ENCODE peak calls at places on chromosomes 3 and 15, in six cellular contexts. One of them, this sample, is unnamed.

GRCh38 chr15:74618841-74619596 is 3.4 kb downstream of the CLK3 start:
- DNase-seq in AG04450: no peak
- DNase-seq in tibial nerve: no peak
- DNase-seq in cardiac muscle cell: no peak
- DNase-seq in HFF-Myc: no peak
- DNase-seq in cardiac fibroblast: no peak
- DNase-seq in this sample: no peak

GRCh38 chr3:48555949-48556795 is 431 bp downstream of the PFKFB4 start:
- DNase-seq in cardiac fibroblast: no peak
- DNase-seq in cardiac muscle cell: no peak
- DNase-seq in HFF-Myc: no peak
- DNase-seq in tibial nerve: no peak
- DNase-seq in AG04450: no peak
- DNase-seq in this sample: no peak

GRCh38 chr3:189967254-189967865 is 153.3 kb downstream of the P3H2 start:
- DNase-seq in AG04450: peak
- DNase-seq in cardiac fibroblast: peak
- DNase-seq in HFF-Myc: no peak
- DNase-seq in tibial nerve: no peak
- DNase-seq in cardiac muscle cell: peak
- DNase-seq in this sample: no peak

GRCh38 chr15:46892621-46893160 is 824.6 kb upstream of the SEMA6D start:
- DNase-seq in cardiac fibroblast: no peak
- DNase-seq in AG04450: no peak
- DNase-seq in cardiac muscle cell: no peak
- DNase-seq in tibial nerve: no peak
- DNase-seq in HFF-Myc: no peak
- DNase-seq in this sample: no peak

GRCh38 chr15:39300451-39301153 is 280.3 kb upstream of the THBS1 start:
- DNase-seq in tibial nerve: no peak
- DNase-seq in cardiac fibroblast: peak
- DNase-seq in HFF-Myc: no peak
- DNase-seq in AG04450: no peak
- DNase-seq in cardiac muscle cell: no peak
- DNase-seq in this sample: no peak

GRCh38 chr3:141392416-141392815 is 24.1 kb downstream of the ZBTB38 start:
- DNase-seq in cardiac muscle cell: no peak
- DNase-seq in AG04450: no peak
- DNase-seq in HFF-Myc: no peak
- DNase-seq in tibial nerve: no peak
- DNase-seq in cardiac fibroblast: no peak
- DNase-seq in this sample: no peak

GRCh38 chr3:42980909-42981308 is 1.8 kb downstream of the GASK1A start:
- DNase-seq in cardiac muscle cell: no peak
- DNase-seq in cardiac fibroblast: no peak
- DNase-seq in tibial nerve: no peak
- DNase-seq in HFF-Myc: no peak
- DNase-seq in AG04450: no peak
- DNase-seq in this sample: no peak

GRCh38 chr3:29281265-29282228 is 676 bp downstream of the RBMS3 start:
- DNase-seq in AG04450: no peak
- DNase-seq in cardiac muscle cell: peak
- DNase-seq in HFF-Myc: no peak
- DNase-seq in cardiac fibroblast: peak
- DNase-seq in tibial nerve: no peak
- DNase-seq in this sample: no peak

GRCh38 chr3:141849056-141849814 is 27.2 kb upstream of the ATP1B3 start:
- DNase-seq in AG04450: no peak
- DNase-seq in cardiac fibroblast: no peak
- DNase-seq in cardiac muscle cell: peak
- DNase-seq in tibial nerve: no peak
- DNase-seq in HFF-Myc: no peak
- DNase-seq in this sample: no peak

GRCh38 chr3:30282052-30282708 is 324.2 kb upstream of the TGFBR2 start:
- DNase-seq in cardiac muscle cell: no peak
- DNase-seq in AG04450: peak
- DNase-seq in tibial nerve: no peak
- DNase-seq in HFF-Myc: peak
- DNase-seq in cardiac fibroblast: peak
- DNase-seq in this sample: peak

GRCh38 chr3:175743733-175744400 is 884.7 kb downstream of the NAALADL2 start:
- DNase-seq in cardiac muscle cell: no peak
- DNase-seq in HFF-Myc: peak
- DNase-seq in tibial nerve: no peak
- DNase-seq in AG04450: peak
- DNase-seq in cardiac fibroblast: peak
- DNase-seq in this sample: peak

GRCh38 chr3:54042259-54042823 is 80.0 kb upstream of the CACNA2D3 start:
- DNase-seq in tibial nerve: no peak
- DNase-seq in HFF-Myc: no peak
- DNase-seq in cardiac muscle cell: no peak
- DNase-seq in cardiac fibroblast: no peak
- DNase-seq in AG04450: no peak
- DNase-seq in this sample: no peak

GRCh38 chr3:172201990-172202318 is 162.6 kb downstream of the FNDC3B start:
- DNase-seq in AG04450: peak
- DNase-seq in tibial nerve: no peak
- DNase-seq in cardiac fibroblast: peak
- DNase-seq in HFF-Myc: no peak
- DNase-seq in cardiac muscle cell: no peak
- DNase-seq in this sample: peak

GRCh38 chr3:17605934-17606333 is 136.5 kb downstream of the TBC1D5 start:
- DNase-seq in tibial nerve: no peak
- DNase-seq in cardiac muscle cell: no peak
- DNase-seq in cardiac fibroblast: no peak
- DNase-seq in HFF-Myc: no peak
- DNase-seq in AG04450: no peak
- DNase-seq in this sample: no peak

GRCh38 chr15:34327906-34328305 is 9.7 kb downstream of the SLC12A6 start:
- DNase-seq in HFF-Myc: no peak
- DNase-seq in cardiac fibroblast: no peak
- DNase-seq in tibial nerve: no peak
- DNase-seq in AG04450: no peak
- DNase-seq in cardiac muscle cell: no peak
- DNase-seq in this sample: no peak

GRCh38 chr3:52471371-52472238 is 16.2 kb downstream of the NISCH start:
- DNase-seq in HFF-Myc: no peak
- DNase-seq in cardiac fibroblast: peak
- DNase-seq in AG04450: no peak
- DNase-seq in tibial nerve: peak
- DNase-seq in cardiac muscle cell: peak
- DNase-seq in this sample: no peak

GRCh38 chr3:66110840-66111239 is 72.1 kb upstream of the MAGI1 start:
- DNase-seq in HFF-Myc: no peak
- DNase-seq in tibial nerve: no peak
- DNase-seq in cardiac fibroblast: peak
- DNase-seq in cardiac muscle cell: no peak
- DNase-seq in AG04450: no peak
- DNase-seq in this sample: no peak

GRCh38 chr3:185739264-185739701 is 85.6 kb downstream of the IGF2BP2 start:
- DNase-seq in AG04450: no peak
- DNase-seq in cardiac muscle cell: no peak
- DNase-seq in cardiac fibroblast: no peak
- DNase-seq in HFF-Myc: no peak
- DNase-seq in tibial nerve: no peak
- DNase-seq in this sample: no peak

GRCh38 chr3:110378481-110378880 is 693.1 kb upstream of the NECTIN3 start:
- DNase-seq in tibial nerve: no peak
- DNase-seq in HFF-Myc: no peak
- DNase-seq in AG04450: no peak
- DNase-seq in cardiac muscle cell: no peak
- DNase-seq in cardiac fibroblast: peak
- DNase-seq in this sample: no peak

DNA sequence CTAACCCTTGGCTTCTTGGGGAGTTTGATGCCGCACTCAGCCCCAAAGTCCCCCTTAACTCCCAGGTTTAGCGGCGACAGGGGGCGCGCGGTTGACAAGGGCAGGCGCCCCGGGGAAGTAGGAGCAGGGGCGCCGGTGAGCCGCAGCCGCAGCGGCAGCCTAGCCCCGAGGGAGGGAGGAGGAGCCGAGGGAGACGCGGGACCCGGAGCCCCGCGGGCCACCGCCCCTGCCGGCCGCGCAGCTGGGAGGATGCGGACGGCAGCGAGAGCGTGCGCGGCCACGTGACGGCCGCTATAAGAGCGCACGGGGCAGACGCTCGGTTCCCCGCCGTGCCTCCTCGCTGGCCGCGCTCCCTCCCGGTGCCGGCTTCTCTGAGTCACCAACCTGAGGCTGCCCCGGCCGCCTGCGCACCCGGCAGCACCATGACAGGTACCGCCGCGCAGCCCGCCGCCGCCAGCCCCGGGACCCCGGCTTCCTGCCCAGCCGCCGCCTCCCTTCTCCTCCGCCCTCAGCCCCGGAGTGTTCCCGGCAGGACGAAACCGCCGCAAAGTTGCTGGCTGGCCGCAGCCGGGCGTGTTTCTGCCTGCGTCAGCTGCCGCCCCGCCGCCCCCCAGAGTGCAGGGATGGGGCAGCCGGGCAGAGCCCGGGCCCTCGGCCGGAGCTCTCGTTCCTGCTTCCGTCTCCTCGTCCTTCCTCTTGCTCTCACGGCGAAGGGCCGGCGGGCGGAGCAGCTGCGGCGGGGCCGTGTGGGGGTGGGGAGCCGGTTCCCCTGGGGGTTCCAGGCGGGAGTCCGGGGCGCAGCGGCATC is at the start of gene GYG1:
- DNase-seq in HFF-Myc: no peak
- DNase-seq in cardiac fibroblast: peak
- DNase-seq in AG04450: peak
- DNase-seq in tibial nerve: peak
- DNase-seq in cardiac muscle cell: peak
- DNase-seq in this sample: no peak
- TF ChIP-seq CTCF in HFF-Myc: peak
- TF ChIP-seq CTCF in cardiac fibroblast: peak
- TF ChIP-seq CTCF in AG04450: peak
- TF ChIP-seq CTCF in tibial nerve: no peak
- TF ChIP-seq CTCF in cardiac muscle cell: peak
- TF ChIP-seq CTCF in this sample: peak

GRCh38 chr3:27943106-27943505 is 221.0 kb upstream of the EOMES start:
- DNase-seq in HFF-Myc: no peak
- DNase-seq in cardiac muscle cell: peak
- DNase-seq in tibial nerve: no peak
- DNase-seq in cardiac fibroblast: peak
- DNase-seq in AG04450: no peak
- DNase-seq in this sample: no peak
- TF ChIP-seq CTCF in HFF-Myc: no peak
- TF ChIP-seq CTCF in cardiac muscle cell: peak
- TF ChIP-seq CTCF in tibial nerve: no peak
- TF ChIP-seq CTCF in cardiac fibroblast: peak
- TF ChIP-seq CTCF in AG04450: peak
- TF ChIP-seq CTCF in this sample: peak

GRCh38 chr15:94526071-94526689 is 294.8 kb downstream of the MCTP2 start:
- DNase-seq in HFF-Myc: no peak
- DNase-seq in tibial nerve: no peak
- DNase-seq in cardiac muscle cell: peak
- DNase-seq in cardiac fibroblast: no peak
- DNase-seq in AG04450: no peak
- DNase-seq in this sample: no peak
- TF ChIP-seq CTCF in HFF-Myc: no peak
- TF ChIP-seq CTCF in tibial nerve: peak
- TF ChIP-seq CTCF in cardiac muscle cell: no peak
- TF ChIP-seq CTCF in cardiac fibroblast: peak
- TF ChIP-seq CTCF in AG04450: peak
- TF ChIP-seq CTCF in this sample: no peak

GRCh38 chr3:33796137-33796536 is 2.3 kb upstream of the PDCD6IP start:
- DNase-seq in cardiac fibroblast: no peak
- DNase-seq in tibial nerve: no peak
- DNase-seq in HFF-Myc: no peak
- DNase-seq in AG04450: no peak
- DNase-seq in cardiac muscle cell: no peak
- DNase-seq in this sample: no peak

GRCh38 chr3:33799202-33799551 is 747 bp downstream of the PDCD6IP start:
- DNase-seq in tibial nerve: no peak
- DNase-seq in HFF-Myc: no peak
- DNase-seq in AG04450: no peak
- DNase-seq in cardiac fibroblast: no peak
- DNase-seq in cardiac muscle cell: no peak
- DNase-seq in this sample: no peak

GRCh38 chr3:33803252-33803651 is 4.8 kb downstream of the PDCD6IP start:
- DNase-seq in AG04450: no peak
- DNase-seq in HFF-Myc: no peak
- DNase-seq in tibial nerve: no peak
- DNase-seq in cardiac muscle cell: no peak
- DNase-seq in cardiac fibroblast: no peak
- DNase-seq in this sample: no peak

GRCh38 chr3:33798113-33798417 is 365 bp upstream of the PDCD6IP start:
- DNase-seq in AG04450: no peak
- DNase-seq in tibial nerve: no peak
- DNase-seq in cardiac fibroblast: no peak
- DNase-seq in cardiac muscle cell: no peak
- DNase-seq in HFF-Myc: no peak
- DNase-seq in this sample: no peak

DNA sequence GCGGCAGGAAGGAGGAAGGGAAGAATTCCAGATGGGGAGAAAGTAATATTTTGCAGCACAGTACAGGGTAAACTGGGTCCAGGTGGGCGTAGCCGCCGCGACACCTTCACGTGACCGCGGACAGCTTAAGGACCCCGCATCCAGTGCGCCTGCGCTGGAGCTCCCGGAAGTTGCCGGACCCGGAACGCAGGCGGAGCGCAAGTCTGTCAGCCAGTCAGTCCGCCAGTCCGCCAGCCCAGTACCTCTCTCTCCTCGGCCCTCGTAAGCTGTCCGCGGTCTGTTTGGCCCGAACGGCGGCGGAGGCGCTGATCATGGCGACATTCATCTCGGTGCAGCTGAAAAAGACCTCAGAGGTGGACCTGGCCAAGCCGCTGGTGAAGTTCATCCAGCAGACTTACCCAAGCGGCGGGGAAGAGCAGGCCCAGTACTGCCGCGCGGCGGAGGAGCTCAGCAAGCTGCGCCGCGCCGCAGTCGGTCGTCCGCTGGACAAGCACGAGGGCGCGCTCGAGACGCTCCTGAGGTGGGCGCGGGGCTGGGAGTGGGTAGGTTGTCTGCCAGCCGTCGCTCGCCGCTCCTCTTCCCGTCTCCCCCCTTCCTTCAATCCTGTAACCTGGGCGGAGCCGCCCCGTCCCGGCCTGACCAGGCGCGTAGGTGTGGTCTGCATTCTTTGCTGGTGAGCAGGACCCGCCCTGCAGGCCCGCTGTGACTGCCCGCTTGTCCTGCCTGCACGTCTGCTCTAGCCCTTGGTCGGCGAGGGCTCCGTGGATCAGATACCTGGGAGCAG is at the start of gene PDCD6IP:
- DNase-seq in tibial nerve: peak
- DNase-seq in HFF-Myc: peak
- DNase-seq in cardiac fibroblast: peak
- DNase-seq in AG04450: peak
- DNase-seq in cardiac muscle cell: peak
- DNase-seq in this sample: peak
- TF ChIP-seq CTCF in tibial nerve: no peak
- TF ChIP-seq CTCF in HFF-Myc: no peak
- TF ChIP-seq CTCF in cardiac fibroblast: peak
- TF ChIP-seq CTCF in AG04450: peak
- TF ChIP-seq CTCF in cardiac muscle cell: peak
- TF ChIP-seq CTCF in this sample: peak

GRCh38 chr15:60272623-60273022 is 125.2 kb downstream of the ANXA2 start:
- DNase-seq in AG04450: no peak
- DNase-seq in cardiac fibroblast: no peak
- DNase-seq in cardiac muscle cell: no peak
- DNase-seq in tibial nerve: no peak
- DNase-seq in HFF-Myc: no peak
- DNase-seq in this sample: no peak
- TF ChIP-seq CTCF in AG04450: no peak
- TF ChIP-seq CTCF in cardiac fibroblast: no peak
- TF ChIP-seq CTCF in cardiac muscle cell: no peak
- TF ChIP-seq CTCF in tibial nerve: no peak
- TF ChIP-seq CTCF in HFF-Myc: no peak
- TF ChIP-seq CTCF in this sample: no peak

This sample was measured in AG04449.